ENCODE peak calls at places on chromosomes 3 and 15, in seven cellular contexts. W, J, C, A, K, O and R are unnamed samples.

GRCh38 chr3:119293761-119294401 is at the start of gene ARHGAP31:
- DNase-seq in J (peak; percentile 86), O (peak; percentile 71), A (peak; percentile 82), W (no peak), C (peak; percentile 83), K (peak; percentile 89), R (peak; percentile 85)

GRCh38 chr3:76026379-76026778 is 241.0 kb upstream of the ZNF717 start:
- DNase-seq in K (no peak), C (no peak), W (no peak), A (no peak), O (no peak), J (no peak), R (no peak)

GRCh38 chr3:127135241-127136023 is 57.5 kb upstream of the PRR23E start:
- DNase-seq in A (peak; percentile 69), C (peak; percentile 88), K (peak; percentile 76), W (no peak), O (no peak), J (peak; percentile 47), R (no peak)

GRCh38 chr15:91075761-91076160 is 24.3 kb upstream of the SV2B start:
- DNase-seq in J (no peak), A (no peak), C (peak; percentile 34), O (no peak), K (no peak), W (no peak), R (no peak)

GRCh38 chr15:71256934-71257333 is 141.7 kb downstream of the THSD4 start:
- DNase-seq in O (no peak), K (no peak), J (no peak), W (no peak), A (no peak), C (no peak), R (no peak)

GRCh38 chr3:184239221-184239620 is 9.5 kb downstream of the ALG3 start:
- DNase-seq in J (no peak), C (no peak), K (no peak), A (peak; percentile 1), O (no peak), W (no peak), R (no peak)

GRCh38 chr3:46208167-46208704 is at the start of gene CCR1:
- DNase-seq in O (peak; percentile 57), A (no peak), K (peak; percentile 81), W (no peak), J (no peak), C (peak; percentile 15), R (peak; percentile 80)

GRCh38 chr15:91456251-91456718 is 356.2 kb downstream of the SV2B start:
- DNase-seq in C (no peak), O (no peak), W (no peak), K (no peak), A (no peak), J (no peak), R (no peak)

GRCh38 chr15:89462198-89462912 is 34.0 kb downstream of the RHCG start:
- DNase-seq in C (no peak), A (no peak), O (no peak), K (no peak), W (no peak), J (no peak), R (no peak)

GRCh38 chr3:61809879-61810278 is 248.5 kb downstream of the PTPRG start:
- DNase-seq in K (peak; percentile 83), C (no peak), O (peak; percentile 72), J (peak; percentile 80), W (no peak), A (no peak), R (no peak)

GRCh38 chr3:99683876-99684275 is 45.5 kb downstream of the COL8A1 start:
- DNase-seq in W (no peak), C (no peak), A (no peak), J (no peak), O (no peak), K (no peak), R (no peak)

GRCh38 chr3:188915137-188915536 is 256.6 kb upstream of the TPRG1 start:
- DNase-seq in O (no peak), K (no peak), A (peak; percentile 33), J (no peak), C (no peak), W (no peak), R (no peak)

GRCh38 chr3:123319760-123320159 is 118.0 kb downstream of the SEC22A start:
- DNase-seq in C (peak; percentile 30), O (no peak), K (peak; percentile 43), W (no peak), A (no peak), J (no peak), R (no peak)

GRCh38 chr15:64647367-64647766 is 128.0 kb downstream of the RBPMS2 start:
- DNase-seq in A (no peak), O (no peak), W (no peak), J (no peak), K (no peak), C (no peak), R (no peak)

GRCh38 chr15:86797135-86797534 is 717.5 kb downstream of the AGBL1 start:
- DNase-seq in W (no peak), K (no peak), O (no peak), C (no peak), J (no peak), A (no peak), R (no peak)

GRCh38 chr3:157045238-157045860 is 114.6 kb downstream of the CCNL1 start:
- DNase-seq in C (no peak), K (no peak), O (no peak), J (no peak), W (no peak), A (no peak), R (no peak)

GRCh38 chr15:91890614-91891013 is 37.1 kb downstream of the SLCO3A1 start:
- DNase-seq in C (no peak), O (no peak), W (no peak), J (no peak), K (no peak), A (peak; percentile 36), R (no peak)

GRCh38 chr3:85801955-85802354 is 843.2 kb downstream of the CADM2 start:
- DNase-seq in J (no peak), O (no peak), A (no peak), K (no peak), W (no peak), C (peak; percentile 19), R (no peak)

GRCh38 chr15:90482124-90483011 is 47.4 kb upstream of the CRTC3 start:
- DNase-seq in W (peak; percentile 25), K (no peak), C (peak; percentile 50), A (peak; percentile 56), J (peak; percentile 40), O (peak; percentile 51), R (no peak)

GRCh38 chr3:42256135-42256819 is 9.7 kb downstream of the CCK start:
- DNase-seq in O (no peak), W (no peak), J (no peak), K (no peak), A (peak; percentile 66), C (no peak), R (no peak)

GRCh38 chr3:43996379-43997301 is 245.0 kb upstream of the TOPAZ1 start:
- DNase-seq in W (no peak), A (peak; percentile 60), C (peak; percentile 89), K (no peak), J (no peak), O (no peak), R (no peak)

GRCh38 chr3:187456268-187456667 is 88.1 kb downstream of the RTP4 start:
- DNase-seq in W (no peak), J (peak; percentile 56), C (no peak), O (no peak), A (no peak), K (peak; percentile 90), R (peak; percentile 59)

GRCh38 chr15:35673093-35673573 is 127.2 kb upstream of the DPH6 start:
- DNase-seq in K (peak; percentile 52), C (no peak), A (no peak), O (no peak), J (peak; percentile 35), W (no peak), R (no peak)

GRCh38 chr3:184737641-184738518 is 26.0 kb upstream of the MAGEF1 start:
- DNase-seq in O (no peak), W (no peak), K (no peak), C (no peak), J (peak; percentile 12), A (peak; percentile 82), R (no peak)

GRCh38 chr3:138043266-138044029 is 33.5 kb downstream of the CLDN18 start:
- DNase-seq in K (no peak), C (no peak), A (peak; percentile 70), J (no peak), O (no peak), W (peak; percentile 52), R (no peak)

GRCh38 chr3:190099099-190099498 is 21.6 kb downstream of the P3H2 start:
- DNase-seq in W (no peak), J (no peak), C (no peak), A (no peak), K (no peak), O (no peak), R (no peak)

GRCh38 chr3:169668081-169668956 is 4.8 kb upstream of the MECOM start:
- DNase-seq in O (peak; percentile 40), J (peak; percentile 29), C (peak; percentile 85), K (peak; percentile 81), A (peak; percentile 35), W (no peak), R (peak; percentile 56)

GRCh38 chr3:129892857-129893615 is 475 bp downstream of the TMCC1 start:
- DNase-seq in J (peak; percentile 82), C (peak; percentile 89), W (no peak), O (peak; percentile 74), A (no peak), K (peak; percentile 90), R (peak; percentile 88)

GRCh38 chr3:150268426-150269321 is 139.4 kb upstream of the TSC22D2 start:
- DNase-seq in C (no peak), O (no peak), A (no peak), J (no peak), W (no peak), K (no peak), R (no peak)

GRCh38 chr3:98817546-98817945 is 54.4 kb downstream of the ST3GAL6 start:
- DNase-seq in J (no peak), K (no peak), O (no peak), W (peak; percentile 35), A (peak; percentile 70), C (peak; percentile 57), R (no peak)

GRCh38 chr3:4021162-4021561 is 221.9 kb downstream of the LRRN1 start:
- DNase-seq in C (no peak), K (no peak), W (no peak), A (no peak), J (no peak), O (no peak), R (no peak)

GRCh38 chr15:33031324-33031736 is 163.2 kb downstream of the FMN1 start:
- DNase-seq in O (no peak), K (no peak), C (peak; percentile 39), W (peak; percentile 61), A (peak; percentile 69), J (no peak), R (no peak)

GRCh38 chr15:67660874-67661606 is 118.5 kb downstream of the MAP2K5 start:
- DNase-seq in C (no peak), J (no peak), O (no peak), A (no peak), K (no peak), W (no peak), R (no peak)

GRCh38 chr15:40891810-40892448 is 2.3 kb upstream of the VPS18 start:
- DNase-seq in K (peak; percentile 65), W (no peak), O (peak; percentile 74), C (peak; percentile 61), A (peak; percentile 61), J (no peak), R (no peak)

GRCh38 chr3:8769088-8769822 is at the start of gene OXTR:
- DNase-seq in K (peak; percentile 75), W (peak; percentile 42), C (peak; percentile 93), A (peak; percentile 93), J (peak; percentile 56), O (peak; percentile 54), R (peak; percentile 74)

GRCh38 chr3:126422121-126422520 is 27.4 kb downstream of the CFAP100 start:
- DNase-seq in K (no peak), O (no peak), C (no peak), J (no peak), W (no peak), A (no peak), R (no peak)